ENCODE peak calls at places on chromosomes 12 and 14, in eight cellular contexts. One of them, this sample, is unnamed.

GRCh38 chr14:39841088-39841487 is 408.9 kb upstream of the FBXO33 start:
- DNase-seq in stimulated activated naive CD4-positive, alpha-beta T cell treated with Interleukin-2 at 50 U/mL for 16 hours: no peak
- DNase-seq in EL: no peak
- DNase-seq in lower lobe of right lung: no peak
- DNase-seq in activated CD4-positive, alpha-beta T cell treated with anti-CD3 and anti-CD28 coated beads, Interleukin-2, amount 50 U/mL, for 48 hours: no peak
- DNase-seq in fibroblast of mammary gland: peak; percentile 52
- DNase-seq in activated T-cell treated with anti-CD3 and anti-CD28 coated beads for 1 hour: no peak
- DNase-seq in head of caudate nucleus: no peak
- DNase-seq in this sample: no peak

GRCh38 chr12:114430306-114430705 is 24.4 kb upstream of the TBX5 start:
- DNase-seq in stimulated activated naive CD4-positive, alpha-beta T cell treated with Interleukin-2 at 50 U/mL for 16 hours: no peak
- DNase-seq in EL: peak; percentile 96
- DNase-seq in lower lobe of right lung: no peak
- DNase-seq in activated CD4-positive, alpha-beta T cell treated with anti-CD3 and anti-CD28 coated beads, Interleukin-2, amount 50 U/mL, for 48 hours: no peak
- DNase-seq in fibroblast of mammary gland: peak; percentile 97
- DNase-seq in activated T-cell treated with anti-CD3 and anti-CD28 coated beads for 1 hour: no peak
- DNase-seq in head of caudate nucleus: no peak
- DNase-seq in this sample: no peak

GRCh38 chr14:58572092-58572853 is 65.5 kb upstream of the DACT1 start:
- DNase-seq in stimulated activated naive CD4-positive, alpha-beta T cell treated with Interleukin-2 at 50 U/mL for 16 hours: peak; percentile 5
- DNase-seq in EL: peak; percentile 57
- DNase-seq in lower lobe of right lung: no peak
- DNase-seq in activated CD4-positive, alpha-beta T cell treated with anti-CD3 and anti-CD28 coated beads, Interleukin-2, amount 50 U/mL, for 48 hours: peak; percentile 71
- DNase-seq in fibroblast of mammary gland: peak; percentile 40
- DNase-seq in activated T-cell treated with anti-CD3 and anti-CD28 coated beads for 1 hour: peak; percentile 5
- DNase-seq in head of caudate nucleus: peak; percentile 32
- DNase-seq in this sample: peak; percentile 44

GRCh38 chr12:7961395-7962188 is 25.6 kb upstream of the SLC2A3 start:
- DNase-seq in stimulated activated naive CD4-positive, alpha-beta T cell treated with Interleukin-2 at 50 U/mL for 16 hours: no peak
- DNase-seq in EL: no peak
- DNase-seq in lower lobe of right lung: no peak
- DNase-seq in activated CD4-positive, alpha-beta T cell treated with anti-CD3 and anti-CD28 coated beads, Interleukin-2, amount 50 U/mL, for 48 hours: no peak
- DNase-seq in fibroblast of mammary gland: peak; percentile 57
- DNase-seq in activated T-cell treated with anti-CD3 and anti-CD28 coated beads for 1 hour: no peak
- DNase-seq in head of caudate nucleus: no peak
- DNase-seq in this sample: no peak

GRCh38 chr12:104526751-104527150 is 70.0 kb downstream of the CHST11 start:
- DNase-seq in stimulated activated naive CD4-positive, alpha-beta T cell treated with Interleukin-2 at 50 U/mL for 16 hours: no peak
- DNase-seq in EL: no peak
- DNase-seq in lower lobe of right lung: no peak
- DNase-seq in activated CD4-positive, alpha-beta T cell treated with anti-CD3 and anti-CD28 coated beads, Interleukin-2, amount 50 U/mL, for 48 hours: no peak
- DNase-seq in fibroblast of mammary gland: no peak
- DNase-seq in activated T-cell treated with anti-CD3 and anti-CD28 coated beads for 1 hour: no peak
- DNase-seq in head of caudate nucleus: no peak
- DNase-seq in this sample: no peak

GRCh38 chr12:34405286-34406227 is 383.3 kb downstream of the ALG10 start:
- DNase-seq in stimulated activated naive CD4-positive, alpha-beta T cell treated with Interleukin-2 at 50 U/mL for 16 hours: no peak
- DNase-seq in EL: no peak
- DNase-seq in lower lobe of right lung: peak; percentile 22
- DNase-seq in activated CD4-positive, alpha-beta T cell treated with anti-CD3 and anti-CD28 coated beads, Interleukin-2, amount 50 U/mL, for 48 hours: no peak
- DNase-seq in fibroblast of mammary gland: no peak
- DNase-seq in activated T-cell treated with anti-CD3 and anti-CD28 coated beads for 1 hour: no peak
- DNase-seq in head of caudate nucleus: peak; percentile 1
- DNase-seq in this sample: peak; percentile 2

GRCh38 chr12:124824195-124824594 is 39.5 kb downstream of the SCARB1 start:
- DNase-seq in stimulated activated naive CD4-positive, alpha-beta T cell treated with Interleukin-2 at 50 U/mL for 16 hours: no peak
- DNase-seq in EL: no peak
- DNase-seq in lower lobe of right lung: no peak
- DNase-seq in activated CD4-positive, alpha-beta T cell treated with anti-CD3 and anti-CD28 coated beads, Interleukin-2, amount 50 U/mL, for 48 hours: no peak
- DNase-seq in fibroblast of mammary gland: no peak
- DNase-seq in activated T-cell treated with anti-CD3 and anti-CD28 coated beads for 1 hour: no peak
- DNase-seq in head of caudate nucleus: no peak
- DNase-seq in this sample: no peak

GRCh38 chr12:5096241-5096880 is 52.7 kb downstream of the KCNA5 start:
- DNase-seq in stimulated activated naive CD4-positive, alpha-beta T cell treated with Interleukin-2 at 50 U/mL for 16 hours: no peak
- DNase-seq in EL: peak; percentile 96
- DNase-seq in lower lobe of right lung: no peak
- DNase-seq in activated CD4-positive, alpha-beta T cell treated with anti-CD3 and anti-CD28 coated beads, Interleukin-2, amount 50 U/mL, for 48 hours: no peak
- DNase-seq in fibroblast of mammary gland: peak; percentile 4
- DNase-seq in activated T-cell treated with anti-CD3 and anti-CD28 coated beads for 1 hour: no peak
- DNase-seq in head of caudate nucleus: no peak
- DNase-seq in this sample: no peak

GRCh38 chr14:95431199-95432145 is 85.0 kb downstream of the SYNE3 start:
- DNase-seq in stimulated activated naive CD4-positive, alpha-beta T cell treated with Interleukin-2 at 50 U/mL for 16 hours: no peak
- DNase-seq in EL: peak; percentile 11
- DNase-seq in lower lobe of right lung: no peak
- DNase-seq in activated CD4-positive, alpha-beta T cell treated with anti-CD3 and anti-CD28 coated beads, Interleukin-2, amount 50 U/mL, for 48 hours: no peak
- DNase-seq in fibroblast of mammary gland: peak; percentile 71
- DNase-seq in activated T-cell treated with anti-CD3 and anti-CD28 coated beads for 1 hour: no peak
- DNase-seq in head of caudate nucleus: peak; percentile 22
- DNase-seq in this sample: no peak

This sample was measured in stimulated activated naive CD8-positive, alpha-beta T cell treated with anti-CD3 and anti-CD28 coated beads, Interleukin-15, amount 100 ng/mL, for 72 hours.